ENCODE peak calls at places on chromosomes 12 and 14, in six cellular contexts. One of them, this sample, is unnamed.

GRCh38 chr14:35342160-35343010 is 50.2 kb downstream of the PSMA6 start:
- DNase-seq in aorta: no peak
- DNase-seq in NCI-H524 treated with DMSO at 0.1 percent for 48 hours: no peak
- DNase-seq in activated effector memory CD4-positive, alpha-beta T cell treated with anti-CD3 and anti-CD28 coated beads, Interleukin-2, amount 50 U/mL, for 16 hours: peak; percentile 47
- DNase-seq in cardiac muscle cell: peak; percentile 27
- DNase-seq in heart right ventricle: peak; percentile 52
- DNase-seq in this sample: peak; percentile 44

GRCh38 chr12:106680280-106680679 is 94.2 kb upstream of the RIC8B start:
- DNase-seq in aorta: no peak
- DNase-seq in NCI-H524 treated with DMSO at 0.1 percent for 48 hours: no peak
- DNase-seq in activated effector memory CD4-positive, alpha-beta T cell treated with anti-CD3 and anti-CD28 coated beads, Interleukin-2, amount 50 U/mL, for 16 hours: no peak
- DNase-seq in cardiac muscle cell: no peak
- DNase-seq in heart right ventricle: no peak
- DNase-seq in this sample: no peak

GRCh38 chr14:39755269-39755878 is 323.1 kb upstream of the FBXO33 start:
- DNase-seq in aorta: no peak
- DNase-seq in NCI-H524 treated with DMSO at 0.1 percent for 48 hours: no peak
- DNase-seq in activated effector memory CD4-positive, alpha-beta T cell treated with anti-CD3 and anti-CD28 coated beads, Interleukin-2, amount 50 U/mL, for 16 hours: no peak
- DNase-seq in cardiac muscle cell: no peak
- DNase-seq in heart right ventricle: no peak
- DNase-seq in this sample: no peak

GRCh38 chr12:91902860-91903683 is 242.6 kb downstream of the BTG1 start:
- DNase-seq in aorta: no peak
- DNase-seq in NCI-H524 treated with DMSO at 0.1 percent for 48 hours: no peak
- DNase-seq in activated effector memory CD4-positive, alpha-beta T cell treated with anti-CD3 and anti-CD28 coated beads, Interleukin-2, amount 50 U/mL, for 16 hours: no peak
- DNase-seq in cardiac muscle cell: no peak
- DNase-seq in heart right ventricle: no peak
- DNase-seq in this sample: no peak

GRCh38 chr12:88172844-88173407 is 30.8 kb downstream of the TMTC3 start:
- DNase-seq in aorta: no peak
- DNase-seq in NCI-H524 treated with DMSO at 0.1 percent for 48 hours: no peak
- DNase-seq in activated effector memory CD4-positive, alpha-beta T cell treated with anti-CD3 and anti-CD28 coated beads, Interleukin-2, amount 50 U/mL, for 16 hours: no peak
- DNase-seq in cardiac muscle cell: no peak
- DNase-seq in heart right ventricle: no peak
- DNase-seq in this sample: no peak

GRCh38 chr12:3597526-3598210 is 106.7 kb downstream of the PRMT8 start:
- DNase-seq in aorta: peak; percentile 51
- DNase-seq in NCI-H524 treated with DMSO at 0.1 percent for 48 hours: no peak
- DNase-seq in activated effector memory CD4-positive, alpha-beta T cell treated with anti-CD3 and anti-CD28 coated beads, Interleukin-2, amount 50 U/mL, for 16 hours: no peak
- DNase-seq in cardiac muscle cell: no peak
- DNase-seq in heart right ventricle: no peak
- DNase-seq in this sample: peak; percentile 66

GRCh38 chr12:52735106-52735505 is 31.8 kb upstream of the KRT77 start:
- DNase-seq in aorta: no peak
- DNase-seq in NCI-H524 treated with DMSO at 0.1 percent for 48 hours: no peak
- DNase-seq in activated effector memory CD4-positive, alpha-beta T cell treated with anti-CD3 and anti-CD28 coated beads, Interleukin-2, amount 50 U/mL, for 16 hours: no peak
- DNase-seq in cardiac muscle cell: no peak
- DNase-seq in heart right ventricle: no peak
- DNase-seq in this sample: no peak

GRCh38 chr12:51240971-51241370 is 2.3 kb downstream of the DAZAP2 start:
- DNase-seq in aorta: no peak
- DNase-seq in NCI-H524 treated with DMSO at 0.1 percent for 48 hours: no peak
- DNase-seq in activated effector memory CD4-positive, alpha-beta T cell treated with anti-CD3 and anti-CD28 coated beads, Interleukin-2, amount 50 U/mL, for 16 hours: no peak
- DNase-seq in cardiac muscle cell: no peak
- DNase-seq in heart right ventricle: no peak
- DNase-seq in this sample: no peak

GRCh38 chr14:38775986-38776385 is 327.0 kb downstream of the SEC23A start:
- DNase-seq in aorta: no peak
- DNase-seq in NCI-H524 treated with DMSO at 0.1 percent for 48 hours: no peak
- DNase-seq in activated effector memory CD4-positive, alpha-beta T cell treated with anti-CD3 and anti-CD28 coated beads, Interleukin-2, amount 50 U/mL, for 16 hours: no peak
- DNase-seq in cardiac muscle cell: no peak
- DNase-seq in heart right ventricle: no peak
- DNase-seq in this sample: no peak

GRCh38 chr12:97169922-97170321 is 262.9 kb downstream of the NEDD1 start:
- DNase-seq in aorta: no peak
- DNase-seq in NCI-H524 treated with DMSO at 0.1 percent for 48 hours: peak; percentile 8
- DNase-seq in activated effector memory CD4-positive, alpha-beta T cell treated with anti-CD3 and anti-CD28 coated beads, Interleukin-2, amount 50 U/mL, for 16 hours: no peak
- DNase-seq in cardiac muscle cell: no peak
- DNase-seq in heart right ventricle: no peak
- DNase-seq in this sample: no peak

GRCh38 chr12:105317453-105317852 is 13.0 kb upstream of the C12orf75 start:
- DNase-seq in aorta: no peak
- DNase-seq in NCI-H524 treated with DMSO at 0.1 percent for 48 hours: no peak
- DNase-seq in activated effector memory CD4-positive, alpha-beta T cell treated with anti-CD3 and anti-CD28 coated beads, Interleukin-2, amount 50 U/mL, for 16 hours: no peak
- DNase-seq in cardiac muscle cell: no peak
- DNase-seq in heart right ventricle: no peak
- DNase-seq in this sample: no peak

GRCh38 chr12:84636801-84637285 is 275.8 kb downstream of the SLC6A15 start:
- DNase-seq in aorta: no peak
- DNase-seq in NCI-H524 treated with DMSO at 0.1 percent for 48 hours: no peak
- DNase-seq in activated effector memory CD4-positive, alpha-beta T cell treated with anti-CD3 and anti-CD28 coated beads, Interleukin-2, amount 50 U/mL, for 16 hours: no peak
- DNase-seq in cardiac muscle cell: no peak
- DNase-seq in heart right ventricle: no peak
- DNase-seq in this sample: no peak

GRCh38 chr14:99156026-99156425 is 116.0 kb downstream of the BCL11B start:
- DNase-seq in aorta: no peak
- DNase-seq in NCI-H524 treated with DMSO at 0.1 percent for 48 hours: no peak
- DNase-seq in activated effector memory CD4-positive, alpha-beta T cell treated with anti-CD3 and anti-CD28 coated beads, Interleukin-2, amount 50 U/mL, for 16 hours: peak; percentile 8
- DNase-seq in cardiac muscle cell: no peak
- DNase-seq in heart right ventricle: no peak
- DNase-seq in this sample: peak; percentile 1

This sample was measured in testis.